ENCODE peak calls at places on chromosomes 12 and 14, in four cellular contexts. Q is fibroblast of mammary gland, V is astrocyte, G is bronchial epithelial cell. O is an unnamed sample.

GRCh38 chr14:69708586-69709169 is 58.3 kb upstream of the SRSF5 start:
- DNase-seq in Q (no peak), V (no peak), G (no peak), O (peak)

GRCh38 chr12:132589856-132590255 is 20.5 kb downstream of the LRCOL1 start:
- DNase-seq in G (no peak), Q (no peak), V (no peak), O (no peak)

GRCh38 chr14:92956961-92957360 is 34.0 kb downstream of the CHGA start:
- DNase-seq in G (no peak), Q (no peak), V (no peak), O (no peak)

GRCh38 chr14:71539660-71540285 is 392.5 kb upstream of the RGS6 start:
- DNase-seq in G (no peak), Q (no peak), V (no peak), O (peak)

GRCh38 chr12:43131304-43131703 is 420.7 kb downstream of the ADAMTS20 start:
- DNase-seq in V (peak), Q (no peak), G (no peak), O (no peak)

GRCh38 chr14:101833045-101833444 is 71.5 kb downstream of the PPP2R5C start:
- DNase-seq in G (no peak), Q (no peak), V (no peak), O (no peak)

GRCh38 chr14:23095196-23096108 is at the start of gene C14orf119:
- DNase-seq in Q (peak), G (peak), V (peak), O (peak)

GRCh38 chr14:91299483-91300115 is 55.1 kb upstream of the GPR68 start:
- DNase-seq in G (peak), V (no peak), Q (no peak), O (no peak)

GRCh38 chr12:102564026-102564425 is 83.7 kb upstream of the IGF1 start:
- DNase-seq in G (peak), Q (no peak), V (no peak), O (no peak)

GRCh38 chr14:89598548-89599186 is 181.6 kb upstream of the FOXN3 start:
- DNase-seq in V (no peak), G (peak), Q (peak), O (no peak)

GRCh38 chr14:22657861-22658260 is 13.7 kb upstream of the OR6J1 start:
- DNase-seq in G (peak), V (peak), Q (peak), O (peak)

GRCh38 chr12:34048714-34049113 is 26.4 kb downstream of the ALG10 start:
- DNase-seq in Q (no peak), V (no peak), G (no peak), O (no peak)

GRCh38 chr12:27212861-27213260 is 31.2 kb upstream of the STK38L start:
- DNase-seq in Q (no peak), V (no peak), G (no peak), O (no peak)

GRCh38 chr12:123237646-123238329 is 4.6 kb downstream of the MTRFR start:
- DNase-seq in G (peak), Q (peak), V (peak), O (peak)

GRCh38 chr12:131994589-131994988 is 44.8 kb downstream of the EP400 start:
- DNase-seq in V (no peak), G (no peak), Q (no peak), O (no peak)

GRCh38 chr14:78902010-78902623 is 731.9 kb downstream of the NRXN3 start:
- DNase-seq in G (peak), V (peak), Q (peak), O (peak)

GRCh38 chr12:57983858-57984505 is 42.6 kb downstream of the ATP23 start:
- DNase-seq in G (no peak), Q (no peak), V (no peak), O (peak)

GRCh38 chr12:52634266-52635056 is 16.1 kb upstream of the KRT73 start:
- DNase-seq in V (no peak), Q (no peak), G (no peak), O (no peak)

GRCh38 chr12:2287151-2287550 is 234.4 kb downstream of the CACNA1C start:
- DNase-seq in Q (peak), G (no peak), V (no peak), O (no peak)

GRCh38 chr14:100857196-100857922 is 31.4 kb downstream of the MEG3 start:
- DNase-seq in V (no peak), G (no peak), Q (no peak), O (no peak)

GRCh38 chr14:100709252-100709955 is 17.3 kb upstream of the DLK1 start:
- DNase-seq in V (no peak), Q (peak), G (no peak), O (peak)

GRCh38 chr12:124617615-124618014 is 50.2 kb upstream of the NCOR2 start:
- DNase-seq in G (no peak), Q (no peak), V (no peak), O (no peak)

GRCh38 chr12:130828895-130829294 is 10.2 kb downstream of the STX2 start:
- DNase-seq in Q (no peak), V (no peak), G (no peak), O (no peak)

GRCh38 chr12:121628037-121628436 is 1.7 kb downstream of the ORAI1 start:
- DNase-seq in Q (no peak), V (no peak), G (no peak), O (peak)

GRCh38 chr12:47419500-47419899 is 286.3 kb downstream of the RPAP3 start:
- DNase-seq in Q (peak), G (peak), V (peak), O (peak)

DNA sequence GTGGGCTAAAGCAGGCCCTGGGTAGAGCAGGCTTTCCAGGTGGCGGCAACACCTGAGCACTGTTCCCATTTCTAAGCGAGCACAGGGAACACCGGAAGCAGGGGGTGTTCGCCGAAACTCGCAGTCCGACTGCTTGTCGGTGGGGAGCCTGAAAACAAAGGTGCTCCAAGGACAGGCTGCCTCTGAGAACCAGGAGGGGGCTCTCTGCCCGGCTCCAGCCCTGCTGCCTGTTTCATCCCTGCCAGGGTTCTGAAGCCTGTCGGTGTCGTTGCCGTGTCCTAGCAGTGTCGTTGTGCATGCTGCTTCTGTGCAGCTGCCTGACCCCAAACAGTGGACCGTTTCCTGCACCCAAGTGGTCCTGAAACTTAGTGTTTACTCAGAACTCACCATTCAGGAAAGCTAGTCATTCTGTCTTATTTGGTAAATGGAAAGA is 21.8 kb downstream of the CCNK start:
- DNase-seq in V (no peak), G (no peak), Q (no peak), O (no peak)
- H3K4me3 ChIP-seq in V (no peak), G (no peak), Q (no peak), O (no peak)

GRCh38 chr12:83958997-83959396 is 953.6 kb downstream of the SLC6A15 start:
- DNase-seq in G (peak), V (no peak), Q (no peak), O (no peak)

GRCh38 chr12:83960767-83961166 is 951.8 kb downstream of the SLC6A15 start:
- DNase-seq in G (no peak), Q (no peak), V (no peak), O (no peak)

GRCh38 chr12:83954071-83954789 is 958.4 kb downstream of the SLC6A15 start:
- DNase-seq in V (no peak), Q (no peak), G (no peak), O (no peak)

DNA sequence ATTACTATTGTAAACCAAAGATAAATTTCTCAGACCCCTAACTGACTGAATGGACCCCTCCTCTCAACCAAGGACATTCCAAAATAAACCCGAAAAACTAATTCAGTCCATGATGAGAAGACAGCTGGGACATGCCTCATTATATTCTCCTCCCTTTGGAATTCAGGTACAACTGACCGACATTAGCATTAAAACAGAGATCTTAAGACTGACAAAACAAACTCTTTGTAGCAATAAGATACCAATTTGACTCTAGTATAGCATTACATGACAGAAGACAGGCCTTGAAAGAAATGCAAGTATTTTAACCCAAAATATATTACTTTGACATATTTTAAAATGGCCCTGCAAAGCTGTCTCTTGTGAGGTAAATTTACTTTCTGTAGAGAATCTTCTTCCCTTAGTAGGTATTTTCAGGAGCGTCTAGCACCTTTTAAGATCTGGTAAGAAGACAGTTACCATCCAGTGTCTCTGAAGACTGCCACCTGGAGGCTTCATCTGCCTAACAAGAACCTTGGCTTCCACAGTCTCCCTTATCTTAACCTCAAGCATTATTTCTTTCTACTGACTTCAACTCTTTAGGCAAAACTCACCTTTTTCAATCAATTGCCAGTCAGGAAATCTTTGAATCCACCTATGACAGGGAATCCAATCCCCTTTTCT is 957.5 kb downstream of the SLC6A15 start:
- DNase-seq in Q (no peak), G (peak), V (no peak), O (no peak)
- TF ChIP-seq CTCF in Q (peak), G (peak), V (no peak), O (no peak)

GRCh38 chr14:99245541-99246511 is 26.2 kb downstream of the BCL11B start:
- DNase-seq in Q (no peak), V (no peak), G (no peak), O (no peak)

GRCh38 chr14:99242816-99243795 is 28.9 kb downstream of the BCL11B start:
- DNase-seq in V (no peak), G (peak), Q (no peak), O (no peak)

GRCh38 chr14:99244299-99244959 is 27.6 kb downstream of the BCL11B start:
- DNase-seq in Q (no peak), G (peak), V (no peak), O (no peak)

GRCh38 chr14:99246536-99247083 is 25.4 kb downstream of the BCL11B start:
- DNase-seq in Q (no peak), V (no peak), G (no peak), O (no peak)

GRCh38 chr14:99244960-99245340 is 27.0 kb downstream of the BCL11B start:
- DNase-seq in Q (no peak), G (peak), V (no peak), O (no peak)
- H3K4me3 ChIP-seq in Q (no peak), G (peak), V (no peak), O (no peak)

GRCh38 chr12:14714437-14714836 is 18.0 kb upstream of the GUCY2C start:
- DNase-seq in Q (no peak), G (no peak), V (no peak), O (no peak)

GRCh38 chr12:14716848-14717444 is 20.5 kb upstream of the GUCY2C start:
- DNase-seq in G (peak), V (peak), Q (peak), O (peak)
- TF ChIP-seq CTCF in G (peak), V (peak), Q (peak), O (peak)

GRCh38 chr12:103830025-103830725 is 10.9 kb downstream of the NT5DC3 start:
- DNase-seq in Q (no peak), V (no peak), G (no peak), O (no peak)

GRCh38 chr12:103833891-103834290 is 7.1 kb downstream of the NT5DC3 start:
- DNase-seq in Q (no peak), G (no peak), V (no peak), O (no peak)

GRCh38 chr12:103833095-103833777 is 7.8 kb downstream of the NT5DC3 start:
- DNase-seq in Q (peak), V (no peak), G (no peak), O (peak)

GRCh38 chr12:103830730-103831320 is 10.2 kb downstream of the NT5DC3 start:
- DNase-seq in G (no peak), Q (no peak), V (no peak), O (no peak)

GRCh38 chr12:103832048-103832798 is 8.8 kb downstream of the NT5DC3 start:
- DNase-seq in V (no peak), G (no peak), Q (no peak), O (no peak)
- H3K4me3 ChIP-seq in V (no peak), G (no peak), Q (no peak), O (no peak)

GRCh38 chr14:28751467-28752058 is 15.0 kb upstream of the FOXG1 start:
- DNase-seq in Q (peak), G (peak), V (peak), O (peak)
- TF ChIP-seq CTCF in Q (peak), G (peak), V (peak), O (peak)

GRCh38 chr14:103872492-103873113 is 25.2 kb upstream of the PPP1R13B start:
- DNase-seq in G (no peak), Q (no peak), V (no peak), O (no peak)
- H3K4me3 ChIP-seq in G (peak), Q (no peak), V (peak), O (no peak)